ENCODE peak calls at places on chromosome 16, in eight cellular contexts. One of them, this sample, is unnamed.

GRCh38 chr16:57736419-57737281 is 1.1 kb downstream of the KATNB1 start:
- DNase-seq in adrenal gland: no peak
- DNase-seq in HFF-Myc: peak
- DNase-seq in BJ: peak
- DNase-seq in T-helper 1 cell: no peak
- DNase-seq in prostate gland: no peak
- DNase-seq in transverse colon: peak
- DNase-seq in WERI-Rb-1: no peak
- DNase-seq in this sample: peak

GRCh38 chr16:3020604-3021448 is 658 bp downstream of the TNFRSF12A start:
- DNase-seq in adrenal gland: peak
- DNase-seq in HFF-Myc: peak
- DNase-seq in BJ: peak
- DNase-seq in T-helper 1 cell: peak
- DNase-seq in prostate gland: peak
- DNase-seq in transverse colon: peak
- DNase-seq in WERI-Rb-1: no peak
- DNase-seq in this sample: peak

GRCh38 chr16:23435500-23435899 is 17.5 kb downstream of the COG7 start:
- DNase-seq in adrenal gland: peak
- DNase-seq in HFF-Myc: no peak
- DNase-seq in BJ: no peak
- DNase-seq in T-helper 1 cell: peak
- DNase-seq in prostate gland: peak
- DNase-seq in transverse colon: peak
- DNase-seq in WERI-Rb-1: peak
- DNase-seq in this sample: peak

GRCh38 chr16:1895068-1895467 is 23.1 kb upstream of the MEIOB start:
- DNase-seq in adrenal gland: no peak
- DNase-seq in HFF-Myc: no peak
- DNase-seq in BJ: no peak
- DNase-seq in T-helper 1 cell: no peak
- DNase-seq in prostate gland: no peak
- DNase-seq in transverse colon: peak
- DNase-seq in WERI-Rb-1: no peak
- DNase-seq in this sample: no peak

GRCh38 chr16:17339764-17340541 is 130.8 kb downstream of the XYLT1 start:
- DNase-seq in adrenal gland: no peak
- DNase-seq in HFF-Myc: no peak
- DNase-seq in BJ: no peak
- DNase-seq in T-helper 1 cell: no peak
- DNase-seq in prostate gland: no peak
- DNase-seq in transverse colon: peak
- DNase-seq in WERI-Rb-1: no peak
- DNase-seq in this sample: peak

GRCh38 chr16:1707193-1707790 is 1.3 kb downstream of the MAPK8IP3 start:
- DNase-seq in adrenal gland: peak
- DNase-seq in HFF-Myc: no peak
- DNase-seq in BJ: no peak
- DNase-seq in T-helper 1 cell: no peak
- DNase-seq in prostate gland: no peak
- DNase-seq in transverse colon: no peak
- DNase-seq in WERI-Rb-1: no peak
- DNase-seq in this sample: no peak

GRCh38 chr16:87695534-87695933 is 70.3 kb downstream of the KLHDC4 start:
- DNase-seq in adrenal gland: no peak
- DNase-seq in HFF-Myc: no peak
- DNase-seq in BJ: no peak
- DNase-seq in T-helper 1 cell: no peak
- DNase-seq in prostate gland: no peak
- DNase-seq in transverse colon: no peak
- DNase-seq in WERI-Rb-1: no peak
- DNase-seq in this sample: no peak

GRCh38 chr16:85396879-85397871 is 215.9 kb upstream of the GSE1 start:
- DNase-seq in adrenal gland: no peak
- DNase-seq in HFF-Myc: no peak
- DNase-seq in BJ: no peak
- DNase-seq in T-helper 1 cell: peak
- DNase-seq in prostate gland: no peak
- DNase-seq in transverse colon: no peak
- DNase-seq in WERI-Rb-1: peak
- DNase-seq in this sample: no peak

GRCh38 chr16:57084996-57085395 is 7.4 kb upstream of the CPNE2 start:
- DNase-seq in adrenal gland: no peak
- DNase-seq in HFF-Myc: no peak
- DNase-seq in BJ: no peak
- DNase-seq in T-helper 1 cell: no peak
- DNase-seq in prostate gland: no peak
- DNase-seq in transverse colon: no peak
- DNase-seq in WERI-Rb-1: no peak
- DNase-seq in this sample: no peak

GRCh38 chr16:48075398-48075797 is 80.4 kb downstream of the ABCC12 start:
- DNase-seq in adrenal gland: no peak
- DNase-seq in HFF-Myc: no peak
- DNase-seq in BJ: no peak
- DNase-seq in T-helper 1 cell: no peak
- DNase-seq in prostate gland: no peak
- DNase-seq in transverse colon: no peak
- DNase-seq in WERI-Rb-1: no peak
- DNase-seq in this sample: no peak

GRCh38 chr16:3349175-3349574 is 6.5 kb upstream of the OR2C1 start:
- DNase-seq in adrenal gland: no peak
- DNase-seq in HFF-Myc: no peak
- DNase-seq in BJ: no peak
- DNase-seq in T-helper 1 cell: no peak
- DNase-seq in prostate gland: no peak
- DNase-seq in transverse colon: no peak
- DNase-seq in WERI-Rb-1: no peak
- DNase-seq in this sample: no peak

GRCh38 chr16:61730997-61731396 is 305.2 kb downstream of the CDH8 start:
- DNase-seq in adrenal gland: no peak
- DNase-seq in HFF-Myc: no peak
- DNase-seq in BJ: no peak
- DNase-seq in T-helper 1 cell: no peak
- DNase-seq in prostate gland: no peak
- DNase-seq in transverse colon: no peak
- DNase-seq in WERI-Rb-1: no peak
- DNase-seq in this sample: no peak

GRCh38 chr16:14549789-14550153 is 80.3 kb downstream of the PARN start:
- DNase-seq in adrenal gland: no peak
- DNase-seq in HFF-Myc: no peak
- DNase-seq in BJ: no peak
- DNase-seq in T-helper 1 cell: no peak
- DNase-seq in prostate gland: no peak
- DNase-seq in transverse colon: no peak
- DNase-seq in WERI-Rb-1: no peak
- DNase-seq in this sample: peak

GRCh38 chr16:86421995-86422394 is 88.3 kb upstream of the FOXF1 start:
- DNase-seq in adrenal gland: no peak
- DNase-seq in HFF-Myc: no peak
- DNase-seq in BJ: no peak
- DNase-seq in T-helper 1 cell: no peak
- DNase-seq in prostate gland: no peak
- DNase-seq in transverse colon: no peak
- DNase-seq in WERI-Rb-1: no peak
- DNase-seq in this sample: no peak

GRCh38 chr16:4680673-4681470 is 12.5 kb upstream of the NUDT16L1 start:
- DNase-seq in adrenal gland: no peak
- DNase-seq in HFF-Myc: no peak
- DNase-seq in BJ: no peak
- DNase-seq in T-helper 1 cell: no peak
- DNase-seq in prostate gland: peak
- DNase-seq in transverse colon: no peak
- DNase-seq in WERI-Rb-1: no peak
- DNase-seq in this sample: peak

This sample was measured in stomach.